ENCODE peak calls at places on chromosomes 6 and 20, in four cellular contexts. K is GM12878; U is HT-29; F is activated CD8-positive, alpha-beta memory T cell treated with anti-CD3 and anti-CD28 coated beads for 4 hours. L is an unnamed sample.

GRCh38 chr6:15843226-15843625 is 180.4 kb upstream of the DTNBP1 start:
- DNase-seq in K (no peak), U (no peak), F (no peak), L (no peak)

GRCh38 chr20:56273491-56273890 is 25.0 kb downstream of the MC3R start:
- DNase-seq in K (no peak), U (no peak), F (no peak), L (no peak)

GRCh38 chr6:16596890-16597331 is 164.3 kb downstream of the ATXN1 start:
- DNase-seq in K (no peak), U (no peak), F (no peak), L (no peak)

GRCh38 chr6:90397929-90398674 is 101.5 kb upstream of the BACH2 start:
- DNase-seq in K (no peak), U (no peak), F (peak; percentile 90), L (no peak)

GRCh38 chr20:57659131-57659788 is 39.0 kb upstream of the ZBP1 start:
- DNase-seq in K (no peak), U (no peak), F (no peak), L (no peak)

GRCh38 chr6:46025573-46025972 is 9.9 kb upstream of the CLIC5 start:
- DNase-seq in K (no peak), U (no peak), F (no peak), L (no peak)

GRCh38 chr20:2748551-2749342 is 51.7 kb downstream of the CPXM1 start:
- DNase-seq in K (no peak), U (no peak), F (no peak), L (no peak)

GRCh38 chr6:92892626-92893025 is 526.7 kb downstream of the EPHA7 start:
- DNase-seq in K (no peak), U (no peak), F (no peak), L (no peak)

GRCh38 chr6:107493158-107494057 is 3.5 kb downstream of the SOBP start:
- DNase-seq in K (no peak), U (no peak), F (no peak), L (no peak)

GRCh38 chr6:166258854-166259276 is 49.3 kb downstream of the PRR18 start:
- DNase-seq in K (no peak), U (peak; percentile 50), F (no peak), L (no peak)

GRCh38 chr6:149332602-149333311 is 15.2 kb downstream of the TAB2 start:
- DNase-seq in K (no peak), U (no peak), F (no peak), L (no peak)

GRCh38 chr6:70282906-70283461 is 19.9 kb downstream of the COL9A1 start:
- DNase-seq in K (no peak), U (no peak), F (no peak), L (no peak)

GRCh38 chr6:90860822-90861601 is 274.1 kb upstream of the MAP3K7 start:
- DNase-seq in K (no peak), U (peak; percentile 8), F (no peak), L (no peak)

GRCh38 chr6:39196648-39197047 is 32.6 kb downstream of the KCNK5 start:
- DNase-seq in K (no peak), U (no peak), F (no peak), L (no peak)

GRCh38 chr20:50624351-50625016 is 66.9 kb downstream of the RIPOR3 start:
- DNase-seq in K (no peak), U (peak; percentile 50), F (no peak), L (no peak)

GRCh38 chr6:33204415-33205171 is at the start of gene HSD17B8:
- DNase-seq in K (peak; percentile 71), U (peak; percentile 94), F (peak; percentile 88), L (no peak)

GRCh38 chr6:1388927-1389790 is at the start of gene FOXF2:
- DNase-seq in K (no peak), U (no peak), F (no peak), L (no peak)

GRCh38 chr6:52352239-52353008 is 9.5 kb upstream of the PAQR8 start:
- DNase-seq in K (peak; percentile 79), U (peak; percentile 88), F (no peak), L (peak; percentile 95)

GRCh38 chr6:46888578-46888977 is 33.2 kb downstream of the ADGRF5 start:
- DNase-seq in K (no peak), U (no peak), F (no peak), L (peak; percentile 60)

GRCh38 chr6:35634316-35634715 is 54.4 kb downstream of the FKBP5 start:
- DNase-seq in K (no peak), U (no peak), F (no peak), L (no peak)

GRCh38 chr20:55038684-55039083 is 563.3 kb downstream of the DOK5 start:
- DNase-seq in K (no peak), U (no peak), F (no peak), L (no peak)

GRCh38 chr20:59648720-59649119 is 44.4 kb downstream of the PHACTR3 start:
- DNase-seq in K (no peak), U (no peak), F (no peak), L (no peak)

GRCh38 chr6:144171406-144171805 is 21.1 kb downstream of the STX11 start:
- DNase-seq in K (no peak), U (no peak), F (no peak), L (no peak)

GRCh38 chr6:43436577-43437282 is 9.4 kb downstream of the ABCC10 start:
- DNase-seq in K (no peak), U (peak; percentile 87), F (no peak), L (peak; percentile 49)

GRCh38 chr20:380763-381580 is 412 bp downstream of the TRIB3 start:
- DNase-seq in K (no peak), U (peak; percentile 54), F (peak; percentile 13), L (no peak)

GRCh38 chr6:109447878-109448555 is 7.5 kb downstream of the SMPD2 start:
- DNase-seq in K (no peak), U (no peak), F (no peak), L (no peak)

GRCh38 chr20:2289475-2289874 is 6.3 kb upstream of the TGM3 start:
- DNase-seq in K (peak; percentile 13), U (no peak), F (no peak), L (no peak)

GRCh38 chr20:3209946-3210317 is 634 bp downstream of the ITPA start:
- DNase-seq in K (no peak), U (peak; percentile 34), F (no peak), L (no peak)

GRCh38 chr20:48453477-48454093 is 374.2 kb downstream of the PREX1 start:
- DNase-seq in K (no peak), U (no peak), F (no peak), L (no peak)

GRCh38 chr6:90681863-90682262 is 95.0 kb upstream of the MAP3K7 start:
- DNase-seq in K (no peak), U (no peak), F (no peak), L (no peak)

GRCh38 chr6:16674666-16675392 is 86.4 kb downstream of the ATXN1 start:
- DNase-seq in K (no peak), U (no peak), F (no peak), L (no peak)

GRCh38 chr20:39190666-39191570 is 228.8 kb downstream of the DHX35 start:
- DNase-seq in K (no peak), U (no peak), F (no peak), L (peak; percentile 80)

GRCh38 chr6:14711056-14711703 is 534.7 kb upstream of the JARID2 start:
- DNase-seq in K (no peak), U (peak; percentile 48), F (peak; percentile 43), L (no peak)